ENCODE peak calls at places on chromosomes 1 and 21, in seven cellular contexts. N is mesendoderm; O is CD8-positive, alpha-beta T cell; D is small intestine; G is heart right ventricle; V is gastrocnemius medialis; W is CD4-positive, alpha-beta memory T cell. Z is an unnamed sample.

GRCh38 chr1:90505806-90506205 is 211.3 kb downstream of the BARHL2 start:
- DNase-seq in D (no peak), W (no peak), V (no peak), O (no peak), G (no peak), N (no peak), Z (no peak)

GRCh38 chr21:42569732-42570301 is 56.2 kb downstream of the SLC37A1 start:
- DNase-seq in V (no peak), D (no peak), N (no peak), G (no peak), O (peak; percentile 25), W (no peak), Z (peak; percentile 21)

GRCh38 chr1:94803517-94804441 is 16.4 kb upstream of the SLC44A3 start:
- DNase-seq in D (no peak), G (no peak), W (no peak), N (peak; percentile 24), V (peak; percentile 40), O (no peak), Z (no peak)

GRCh38 chr1:80218112-80218511 is 1211.6 kb upstream of the ADGRL4 start:
- DNase-seq in V (no peak), D (peak; percentile 34), W (no peak), O (no peak), G (no peak), N (peak; percentile 75), Z (no peak)

GRCh38 chr1:74570797-74571492 is 58.5 kb upstream of the LRRC53 start:
- DNase-seq in N (peak; percentile 13), D (no peak), V (no peak), W (no peak), G (no peak), O (no peak), Z (no peak)

GRCh38 chr1:197313713-197314112 is 45.7 kb downstream of the CRB1 start:
- DNase-seq in N (no peak), D (no peak), W (no peak), V (no peak), O (no peak), G (no peak), Z (no peak)

GRCh38 chr1:145999321-146000024 is 3.1 kb upstream of the TXNIP start:
- DNase-seq in V (peak; percentile 74), D (peak; percentile 62), O (peak; percentile 63), G (no peak), W (peak; percentile 74), N (no peak), Z (peak; percentile 78)

GRCh38 chr1:55070291-55070690 is 30.9 kb downstream of the PCSK9 start:
- DNase-seq in D (no peak), O (no peak), V (no peak), G (no peak), N (no peak), W (no peak), Z (peak; percentile 54)

GRCh38 chr1:235632538-235633219 is 16.9 kb downstream of the GNG4 start:
- DNase-seq in N (no peak), V (no peak), G (no peak), W (no peak), O (no peak), D (no peak), Z (no peak)

DNA sequence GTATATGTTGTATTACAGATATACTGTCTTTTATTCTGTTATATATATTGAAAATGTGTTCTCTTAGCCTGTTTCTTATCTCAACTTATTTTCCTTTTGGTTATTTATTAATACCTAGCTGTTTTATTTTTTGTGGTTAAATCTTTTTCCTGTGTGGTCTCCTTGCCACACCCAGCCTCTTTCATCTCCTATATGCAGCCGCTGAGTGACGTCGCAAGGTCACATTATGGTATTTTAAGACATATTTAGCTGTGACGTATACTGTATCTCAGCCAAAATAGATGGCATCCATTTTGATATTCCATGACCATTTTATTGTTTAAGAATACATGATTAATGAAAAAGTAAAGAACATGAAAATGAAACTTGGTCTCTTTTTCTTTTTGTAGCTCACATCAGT is 29.1 kb downstream of the CENPF start:
- DNase-seq in N (no peak), D (no peak), O (no peak), V (no peak), W (peak; percentile 78), G (no peak), Z (no peak)
- H3K27ac ChIP-seq in N (no peak overlapping the region), D (no peak overlapping the region), O (no peak overlapping the region), V (no peak overlapping the region), W (no peak overlapping the region), G (no peak overlapping the region), Z (no peak overlapping the region)

GRCh38 chr1:53125122-53125521 is 17.3 kb downstream of the SLC1A7 start:
- DNase-seq in N (no peak), O (no peak), W (no peak), G (no peak), V (no peak), D (no peak), Z (no peak)
- H3K27ac ChIP-seq in N (no peak overlapping the region), O (no peak overlapping the region), W (no peak overlapping the region), G (no peak overlapping the region), V (peak overlapping the region; percentile 32), D (no peak overlapping the region), Z (peak overlapping the region; percentile 9)

DNA sequence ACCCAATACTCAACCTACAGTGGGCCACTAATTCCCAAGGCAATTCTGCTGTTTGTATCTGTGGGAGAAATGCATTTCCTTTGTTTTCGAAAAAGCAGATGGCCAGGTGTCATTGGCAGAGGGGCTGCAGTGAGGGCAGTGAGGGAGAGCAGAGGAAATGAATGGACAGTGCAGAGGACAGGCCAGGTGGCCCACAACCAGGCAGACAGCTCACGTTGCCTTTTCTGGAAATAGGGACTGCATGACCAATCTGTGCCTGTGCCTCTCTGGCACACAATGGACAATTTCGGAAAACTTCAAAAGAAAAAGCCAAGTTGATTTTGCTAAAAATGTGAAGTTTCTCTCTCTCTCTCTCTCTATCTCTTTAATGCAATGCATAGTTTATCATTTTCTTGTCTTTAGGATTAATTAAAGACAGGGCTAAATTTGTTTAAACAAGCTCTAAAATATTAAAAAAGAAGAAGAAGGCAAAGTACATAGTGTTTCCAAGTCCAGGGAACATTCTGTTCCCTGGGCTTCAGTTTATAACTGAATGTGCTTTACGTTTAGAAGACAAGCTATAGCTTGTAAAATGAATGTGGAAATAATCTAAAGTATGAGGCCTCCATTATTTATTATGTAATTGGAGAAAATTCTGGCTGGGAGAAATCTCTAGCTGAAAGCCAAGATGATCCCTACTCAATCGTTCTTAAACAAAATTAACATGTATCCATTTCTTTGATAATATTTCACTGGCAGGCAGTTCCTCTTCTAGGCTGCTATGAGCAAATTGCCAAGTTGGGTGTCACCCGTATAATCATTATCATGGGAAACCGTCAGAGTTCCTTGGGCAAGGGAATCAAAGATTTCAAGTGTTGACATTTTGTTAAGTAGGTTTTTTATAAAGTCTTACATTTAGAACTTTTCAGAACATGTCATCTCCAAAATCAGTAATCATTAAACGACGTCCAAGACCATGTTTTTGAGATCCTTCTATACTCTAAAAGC is 52.3 kb upstream of the ETS2 start:
- DNase-seq in W (no peak), V (no peak), O (no peak), N (no peak), G (no peak), D (no peak), Z (no peak)
- H3K27ac ChIP-seq in W (no peak overlapping the region), V (no peak overlapping the region), O (no peak overlapping the region), N (no peak overlapping the region), G (no peak overlapping the region), D (no peak overlapping the region), Z (no peak overlapping the region)

GRCh38 chr1:19468397-19468956 is 16.9 kb downstream of the CAPZB start:
- DNase-seq in V (no peak), D (peak; percentile 96), G (peak; percentile 45), W (peak; percentile 86), O (peak; percentile 83), N (peak; percentile 46), Z (no peak)

GRCh38 chr1:19465650-19466049 is 19.7 kb downstream of the CAPZB start:
- DNase-seq in G (no peak), N (no peak), O (no peak), V (no peak), D (peak; percentile 52), W (no peak), Z (no peak)

GRCh38 chr1:19469004-19469403 is 16.3 kb downstream of the CAPZB start:
- DNase-seq in O (no peak), G (no peak), W (no peak), V (no peak), D (no peak), N (no peak), Z (no peak)

GRCh38 chr1:19466112-19466561 is 19.2 kb downstream of the CAPZB start:
- DNase-seq in V (no peak), N (no peak), G (no peak), O (no peak), D (peak; percentile 54), W (no peak), Z (no peak)

DNA sequence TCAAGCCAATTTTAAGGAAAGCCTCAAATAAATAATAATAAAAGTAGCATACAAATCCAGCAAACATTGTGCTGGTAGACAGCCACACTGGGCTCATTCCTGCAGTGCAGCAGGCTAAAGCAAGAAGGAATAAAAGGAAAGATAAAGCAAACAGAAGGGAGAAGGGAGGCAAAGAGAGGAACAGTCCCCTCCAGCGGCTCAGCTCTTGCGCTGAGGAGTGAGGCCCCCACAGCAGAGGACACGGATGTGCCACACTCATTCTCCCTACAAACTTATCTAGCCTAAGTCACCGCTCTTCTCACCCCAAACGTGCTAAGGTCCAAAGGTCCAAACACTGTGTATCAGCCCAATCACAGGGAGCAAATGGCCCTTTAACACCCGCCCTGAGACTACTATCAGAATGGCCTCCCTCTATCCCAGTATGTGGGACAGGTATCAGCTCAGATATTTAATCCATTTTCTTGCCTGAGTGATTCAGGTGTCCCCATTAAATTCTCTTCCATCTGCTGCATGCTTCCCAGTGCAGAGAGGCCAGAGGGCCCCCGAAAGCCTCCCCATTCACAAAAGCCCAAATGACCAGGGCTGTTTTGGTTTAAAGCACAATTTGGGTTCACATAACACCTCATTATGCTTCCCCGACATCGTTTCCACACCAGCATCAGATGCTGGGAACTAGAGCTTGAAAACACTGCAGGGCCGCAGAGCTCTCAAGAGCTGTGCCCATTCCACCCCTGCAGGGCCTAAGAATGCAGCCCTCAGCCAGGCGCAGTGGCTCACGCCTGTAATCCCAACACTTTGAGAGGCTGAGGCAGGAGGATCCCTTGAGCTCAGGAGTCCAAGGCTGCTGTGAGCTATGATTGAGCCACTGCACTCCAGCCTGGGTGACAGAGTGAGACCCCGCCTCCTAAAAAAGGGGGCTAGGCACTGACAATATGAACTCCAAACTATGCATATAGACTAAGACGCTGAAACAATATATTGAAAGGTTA is 17.8 kb downstream of the CAPZB start:
- DNase-seq in G (no peak), W (no peak), N (no peak), V (no peak), D (peak; percentile 96), O (no peak), Z (no peak)
- H3K27ac ChIP-seq in G (no peak overlapping the region), W (peak overlapping the region; percentile 59), N (no peak overlapping the region), V (no peak overlapping the region), D (peak overlapping the region; percentile 87), O (peak overlapping the region; percentile 47), Z (no peak overlapping the region)

DNA sequence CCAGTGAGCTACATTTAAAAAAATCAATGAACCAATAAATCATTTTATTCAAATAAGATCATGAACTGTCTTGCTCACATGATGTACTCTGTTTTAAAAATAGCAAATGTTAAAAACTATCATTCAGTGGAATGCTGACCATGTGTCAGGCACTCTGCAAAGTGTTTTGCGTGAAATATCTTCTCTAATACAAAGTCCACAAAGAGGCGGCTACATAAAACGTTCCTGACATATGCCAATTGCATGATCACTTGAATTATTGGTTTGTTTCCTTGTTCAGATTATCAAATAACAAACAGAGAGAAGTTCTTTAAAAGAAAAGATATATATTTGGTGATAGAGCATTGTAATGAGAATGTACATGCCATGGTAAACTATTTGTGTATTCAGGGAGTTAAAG is 10.7 kb downstream of the FMO2 start:
- DNase-seq in W (no peak), D (peak; percentile 72), N (no peak), V (no peak), O (no peak), G (no peak), Z (no peak)
- H3K27ac ChIP-seq in W (no peak overlapping the region), D (no peak overlapping the region), N (no peak overlapping the region), V (no peak overlapping the region), O (no peak overlapping the region), G (no peak overlapping the region), Z (no peak overlapping the region)